ENCODE peak calls at places on chromosome 13, in six cellular contexts. D, J, F, O, N and T are unnamed samples.

GRCh38 chr13:62085832-62086231 is 670.2 kb upstream of the PCDH20 start:
- DNase-seq in J (no peak), D (no peak), O (no peak), F (no peak), N (no peak), T (no peak)

GRCh38 chr13:114048463-114048862 is 74.6 kb upstream of the C13orf46 start:
- DNase-seq in O (no peak), D (no peak), N (no peak), J (no peak), F (no peak), T (no peak)

GRCh38 chr13:112679932-112680677 is 9.7 kb upstream of the ATP11A start:
- DNase-seq in J (no peak), N (no peak), D (no peak), O (no peak), F (no peak), T (no peak)

GRCh38 chr13:41694902-41695301 is 237.6 kb downstream of the RGCC start:
- DNase-seq in F (peak), D (peak), J (peak), O (no peak), N (no peak), T (no peak)

GRCh38 chr13:47110141-47110540 is 213.3 kb upstream of the HTR2A start:
- DNase-seq in F (no peak), J (no peak), N (no peak), O (no peak), D (no peak), T (peak)

GRCh38 chr13:88051746-88052482 is 380.7 kb downstream of the SLITRK5 start:
- DNase-seq in D (no peak), O (no peak), N (no peak), F (no peak), J (no peak), T (peak)

GRCh38 chr13:98947925-98948324 is 29.9 kb downstream of the DOCK9 start:
- DNase-seq in J (no peak), D (no peak), O (no peak), N (no peak), F (peak), T (no peak)

GRCh38 chr13:93861818-93862217 is 617.7 kb downstream of the DCT start:
- DNase-seq in J (peak), N (no peak), F (peak), O (no peak), D (peak), T (no peak)

GRCh38 chr13:113922412-113923118 is 51.3 kb downstream of the C13orf46 start:
- DNase-seq in J (peak), N (no peak), O (no peak), F (no peak), D (no peak), T (no peak)

GRCh38 chr13:83620535-83621220 is 261.6 kb downstream of the SLITRK1 start:
- DNase-seq in D (peak), O (no peak), F (peak), J (peak), N (no peak), T (no peak)

GRCh38 chr13:111398715-111399299 is 78.4 kb downstream of the TEX29 start:
- DNase-seq in D (no peak), N (no peak), F (no peak), O (no peak), J (no peak), T (no peak)

GRCh38 chr13:113586661-113587479 is 2.3 kb downstream of the TFDP1 start:
- DNase-seq in F (no peak), O (no peak), N (no peak), D (no peak), J (no peak), T (no peak)

GRCh38 chr13:50130686-50131051 is 115.4 kb downstream of the KCNRG start:
- DNase-seq in F (peak), N (no peak), O (no peak), D (peak), J (peak), T (no peak)

GRCh38 chr13:43167058-43167457 is 143.7 kb downstream of the DNAJC15 start:
- DNase-seq in N (no peak), J (no peak), F (no peak), O (no peak), D (no peak), T (no peak)

GRCh38 chr13:74061939-74062595 is 72.1 kb downstream of the KLF12 start:
- DNase-seq in N (no peak), O (no peak), J (peak), F (peak), D (peak), T (no peak)

GRCh38 chr13:22871248-22871647 is 309.5 kb upstream of the SGCG start:
- DNase-seq in O (no peak), J (no peak), D (no peak), N (no peak), F (no peak), T (no peak)

GRCh38 chr13:87459419-87459818 is 211.8 kb upstream of the SLITRK5 start:
- DNase-seq in D (no peak), O (no peak), F (no peak), J (no peak), N (no peak), T (no peak)

GRCh38 chr13:95355491-95355890 is 54.2 kb upstream of the ABCC4 start:
- DNase-seq in N (no peak), F (peak), O (no peak), D (peak), J (peak), T (no peak)

GRCh38 chr13:113827021-113827420 is 36.9 kb downstream of the GAS6 start:
- DNase-seq in F (no peak), D (no peak), N (no peak), O (no peak), J (no peak), T (no peak)

GRCh38 chr13:31945202-31945978 is 86.2 kb upstream of the FRY start:
- DNase-seq in J (peak), F (peak), N (no peak), D (peak), O (no peak), T (no peak)

GRCh38 chr13:42392706-42393572 is 121.0 kb downstream of the AKAP11 start:
- DNase-seq in J (no peak), D (no peak), O (no peak), N (no peak), F (no peak), T (no peak)

GRCh38 chr13:33787051-33787591 is 30.8 kb upstream of the RFC3 start:
- DNase-seq in D (no peak), O (no peak), N (no peak), F (no peak), J (no peak), T (no peak)

GRCh38 chr13:99792079-99792921 is 179.3 kb downstream of the ZIC5 start:
- DNase-seq in F (no peak), N (no peak), J (no peak), O (no peak), D (no peak), T (no peak)

GRCh38 chr13:57716295-57716694 is 84.8 kb downstream of the PCDH17 start:
- DNase-seq in J (no peak), D (no peak), N (no peak), F (no peak), O (no peak), T (peak)

GRCh38 chr13:99893567-99893966 is 78.0 kb downstream of the ZIC5 start:
- DNase-seq in J (no peak), F (no peak), N (no peak), D (no peak), O (no peak), T (no peak)

GRCh38 chr13:42350141-42350540 is 78.2 kb downstream of the AKAP11 start:
- DNase-seq in N (no peak), F (no peak), J (no peak), D (no peak), O (no peak), T (no peak)

GRCh38 chr13:39016789-39017188 is 21.1 kb downstream of the PROSER1 start:
- DNase-seq in D (no peak), F (peak), O (no peak), J (peak), N (no peak), T (peak)

GRCh38 chr13:92649140-92649813 is 577.3 kb upstream of the GPC6 start:
- DNase-seq in J (no peak), O (no peak), D (no peak), N (no peak), F (no peak), T (no peak)

GRCh38 chr13:97188207-97188606 is 33.9 kb upstream of the MBNL2 start:
- DNase-seq in D (no peak), F (no peak), N (no peak), J (no peak), O (no peak), T (no peak)

GRCh38 chr13:44142540-44142867 is 231.1 kb upstream of the SERP2 start:
- DNase-seq in F (no peak), D (no peak), J (no peak), N (no peak), O (no peak), T (no peak)

GRCh38 chr13:94968040-94968756 is 255.9 kb upstream of the SOX21 start:
- DNase-seq in F (no peak), N (no peak), D (no peak), J (peak), O (no peak), T (no peak)